ENCODE peak calls at places on chromosomes 12 and 14, in eight cellular contexts. J is stimulated activated effector memory CD8-positive, alpha-beta T cell treated with anti-CD3 and anti-CD28 coated beads, Interleukin-12 subunit alpha, Interleukin-12 subunit beta, amount 100 ng/mL, for 72 hours; S is RPMI7951; B is stomach; X is EL; H is PC-3; I is RKO; A is LHCN-M2. K is an unnamed sample.
A peak's percentile ranks its signal among the peaks of the same experiment; 100 is the strongest.

GRCh38 chr14:51305761-51306160 is 65.7 kb downstream of the TMX1 start:
- DNase-seq in J (no peak), S (no peak), B (no peak), X (no peak), H (no peak), I (no peak), A (no peak), K (no peak)

GRCh38 chr12:15712823-15713663 is 76.1 kb downstream of the EPS8 start:
- DNase-seq in J (no peak), S (no peak), B (peak; percentile 76), X (no peak), H (no peak), I (no peak), A (no peak), K (peak; percentile 12)

GRCh38 chr12:32895688-32896437 is 714 bp downstream of the PKP2 start:
- DNase-seq in J (no peak), S (no peak), B (peak; percentile 47), X (no peak), H (peak; percentile 20), I (peak; percentile 50), A (no peak), K (peak; percentile 72)

GRCh38 chr14:65704850-65705249 is 292.3 kb downstream of the FUT8 start:
- DNase-seq in J (no peak), S (no peak), B (no peak), X (no peak), H (no peak), I (peak; percentile 3), A (peak; percentile 4), K (no peak)

GRCh38 chr12:82359115-82359478 is 768 bp downstream of the METTL25 start:
- DNase-seq in J (no peak), S (no peak), B (no peak), X (peak; percentile 1), H (no peak), I (peak; percentile 11), A (no peak), K (no peak)

GRCh38 chr12:56115329-56115728 is 1.1 kb upstream of the RPL41 start:
- DNase-seq in J (no peak), S (peak; percentile 44), B (no peak), X (peak; percentile 48), H (peak; percentile 23), I (peak; percentile 83), A (no peak), K (no peak)

GRCh38 chr12:116864371-116865160 is 16.7 kb downstream of the HRK start:
- DNase-seq in J (no peak), S (peak; percentile 50), B (no peak), X (peak; percentile 88), H (peak; percentile 92), I (no peak), A (peak; percentile 65), K (no peak)

GRCh38 chr12:24198936-24199644 is 249.6 kb upstream of the SOX5 start:
- DNase-seq in J (no peak), S (peak; percentile 16), B (no peak), X (no peak), H (no peak), I (no peak), A (no peak), K (no peak)

GRCh38 chr14:69657961-69658360 is 46.6 kb downstream of the SUSD6 start:
- DNase-seq in J (no peak), S (no peak), B (peak; percentile 84), X (no peak), H (peak; percentile 79), I (no peak), A (no peak), K (no peak)

GRCh38 chr12:31895449-31896150 is 63.6 kb upstream of the RESF1 start:
- DNase-seq in J (no peak), S (no peak), B (no peak), X (no peak), H (no peak), I (no peak), A (no peak), K (no peak)